ENCODE peak calls at places on chromosome 9, in nine cellular contexts. Q is astrocyte of the spinal cord; B is psoas muscle; D is AG09309; R is HFF-Myc; W is CD8-positive, alpha-beta T cell; A is adipocyte; N is ovary; P is kidney. G is an unnamed sample.

GRCh38 chr9:77215874-77216273 is 38.5 kb downstream of the VPS13A start:
- DNase-seq in B (no peak), W (no peak), P (no peak), N (no peak), Q (peak; percentile 19), R (no peak), A (peak; percentile 23), D (no peak), G (no peak)

GRCh38 chr9:83424831-83425230 is 113.4 kb downstream of the FRMD3 start:
- DNase-seq in W (no peak), A (no peak), B (no peak), P (no peak), D (no peak), N (no peak), R (no peak), Q (no peak), G (no peak)

GRCh38 chr9:129316281-129317030 is 138.4 kb upstream of the IER5L start:
- DNase-seq in W (no peak), D (no peak), R (no peak), Q (no peak), B (peak; percentile 32), N (no peak), P (peak; percentile 66), A (no peak), G (no peak)

GRCh38 chr9:21119093-21119770 is 22.4 kb downstream of the IFNW1 start:
- DNase-seq in N (no peak), A (peak; percentile 2), W (no peak), D (no peak), B (no peak), Q (no peak), P (no peak), R (no peak), G (no peak)

GRCh38 chr9:6305954-6306563 is 22.1 kb upstream of the TPD52L3 start:
- DNase-seq in P (no peak), Q (peak; percentile 44), N (no peak), A (peak; percentile 82), D (peak; percentile 0), B (no peak), R (no peak), W (no peak), G (no peak)

GRCh38 chr9:118595719-118596305 is 773.4 kb downstream of the BRINP1 start:
- DNase-seq in A (peak; percentile 53), Q (peak; percentile 58), W (no peak), N (no peak), P (no peak), R (no peak), D (no peak), B (no peak), G (peak; percentile 51)

GRCh38 chr9:116791314-116791713 is 104.2 kb downstream of the TRIM32 start:
- DNase-seq in Q (no peak), N (no peak), D (no peak), R (no peak), B (no peak), A (no peak), W (no peak), P (no peak), G (no peak)

GRCh38 chr9:6759114-6759977 is 1.6 kb downstream of the KDM4C start:
- DNase-seq in B (no peak), Q (peak; percentile 91), W (peak; percentile 21), N (peak; percentile 23), A (peak; percentile 88), D (peak; percentile 57), R (peak; percentile 81), P (no peak), G (no peak)

GRCh38 chr9:92094655-92095054 is 20.6 kb downstream of the SPTLC1 start:
- DNase-seq in A (no peak), B (no peak), W (no peak), Q (peak; percentile 5), D (no peak), N (no peak), P (no peak), R (no peak), G (no peak)

GRCh38 chr9:91207481-91207888 is 154.2 kb downstream of the AUH start:
- DNase-seq in N (no peak), W (no peak), Q (peak; percentile 69), B (no peak), A (peak; percentile 31), P (no peak), D (peak; percentile 40), R (no peak), G (no peak)

GRCh38 chr9:69027355-69028097 is 8.0 kb upstream of the FXN start:
- DNase-seq in R (peak; percentile 41), B (no peak), D (no peak), Q (peak; percentile 43), W (peak; percentile 35), A (peak; percentile 78), P (no peak), N (no peak), G (peak; percentile 41)

GRCh38 chr9:82419827-82420486 is 431.4 kb downstream of the SPATA31D1 start:
- DNase-seq in Q (no peak), W (no peak), P (no peak), A (no peak), D (no peak), R (no peak), N (no peak), B (no peak), G (no peak)

GRCh38 chr9:135181336-135181735 is 93.9 kb downstream of the OLFM1 start:
- DNase-seq in N (no peak), R (no peak), Q (no peak), D (no peak), A (no peak), B (no peak), P (no peak), W (no peak), G (no peak)

GRCh38 chr9:123568691-123569342 is 212.8 kb downstream of the CRB2 start:
- DNase-seq in R (peak; percentile 5), Q (peak; percentile 61), N (no peak), D (peak; percentile 76), P (no peak), A (peak; percentile 68), W (no peak), B (no peak), G (no peak)

GRCh38 chr9:96817973-96818372 is 36.3 kb downstream of the ZNF782 start:
- DNase-seq in W (no peak), Q (no peak), P (no peak), R (no peak), B (no peak), A (no peak), N (no peak), D (no peak), G (no peak)

GRCh38 chr9:20490246-20490834 is 132.0 kb downstream of the MLLT3 start:
- DNase-seq in W (no peak), A (no peak), P (no peak), N (no peak), D (no peak), Q (no peak), B (no peak), R (no peak), G (no peak)

DNA sequence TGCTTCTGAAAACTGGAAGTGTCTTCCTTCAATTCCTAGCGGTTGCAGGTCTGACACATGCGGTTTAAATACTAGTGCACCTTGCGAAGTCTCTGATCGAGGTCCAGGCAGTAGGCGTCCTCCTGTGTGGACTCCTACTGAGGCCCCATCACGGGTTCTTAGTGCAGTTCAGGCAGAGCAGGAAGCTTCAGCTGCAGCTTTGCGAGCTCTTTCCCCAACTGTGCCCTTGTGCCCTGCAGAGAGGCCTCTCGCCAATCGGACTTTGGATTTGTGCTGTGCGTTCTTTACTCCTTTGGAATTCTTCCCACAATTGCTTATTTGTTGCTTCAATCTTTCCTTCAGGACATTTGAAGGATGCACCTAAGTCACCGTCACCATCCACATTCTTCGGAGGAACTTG is 40.6 kb upstream of the FAM120AOS start:
- DNase-seq in R (no peak), W (no peak), D (no peak), A (no peak), Q (no peak), B (no peak), N (no peak), P (no peak), G (no peak)
- H3K4me3 ChIP-seq in R (no peak overlapping the region), W (no peak overlapping the region), D (no peak overlapping the region), A (no peak overlapping the region), Q (no peak overlapping the region), B (no peak overlapping the region), N (no peak overlapping the region), P (no peak overlapping the region), G (no peak overlapping the region)

GRCh38 chr9:120914953-120915352 is 11.6 kb downstream of the TRAF1 start:
- DNase-seq in W (no peak), A (no peak), P (no peak), R (no peak), N (no peak), B (no peak), D (no peak), Q (no peak), G (no peak)
- H3K4me3 ChIP-seq in W (no peak overlapping the region), A (no peak overlapping the region), P (no peak overlapping the region), R (no peak overlapping the region), N (no peak overlapping the region), B (no peak overlapping the region), D (no peak overlapping the region), Q (no peak overlapping the region), G (no peak overlapping the region)

DNA sequence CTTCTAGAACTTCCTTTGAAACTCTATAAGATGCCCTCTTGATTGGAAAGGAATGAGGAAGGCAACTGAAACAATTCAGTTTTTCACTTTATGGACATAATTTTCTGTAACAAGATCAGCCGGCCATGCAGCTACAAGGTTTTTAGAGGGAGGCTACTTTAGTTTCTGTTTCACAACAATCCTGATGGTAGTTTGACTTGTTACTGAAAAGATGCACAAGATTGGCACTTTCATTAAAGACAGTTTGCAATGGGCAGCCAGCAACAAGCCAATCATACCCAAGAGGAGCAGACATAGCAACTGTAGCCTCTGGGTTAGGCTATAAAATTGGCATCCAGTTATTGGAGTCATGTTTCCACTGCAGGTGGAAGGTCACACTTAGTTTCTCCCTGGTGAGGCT is 74.3 kb upstream of the TGFBR1 start:
- DNase-seq in W (no peak), P (no peak), R (no peak), B (no peak), A (no peak), Q (no peak), N (no peak), D (no peak), G (no peak)
- H3K4me3 ChIP-seq in W (no peak overlapping the region), P (no peak overlapping the region), R (no peak overlapping the region), B (no peak overlapping the region), A (peak overlapping the region; percentile 17), Q (no peak overlapping the region), N (no peak overlapping the region), D (no peak overlapping the region), G (no peak overlapping the region)

DNA sequence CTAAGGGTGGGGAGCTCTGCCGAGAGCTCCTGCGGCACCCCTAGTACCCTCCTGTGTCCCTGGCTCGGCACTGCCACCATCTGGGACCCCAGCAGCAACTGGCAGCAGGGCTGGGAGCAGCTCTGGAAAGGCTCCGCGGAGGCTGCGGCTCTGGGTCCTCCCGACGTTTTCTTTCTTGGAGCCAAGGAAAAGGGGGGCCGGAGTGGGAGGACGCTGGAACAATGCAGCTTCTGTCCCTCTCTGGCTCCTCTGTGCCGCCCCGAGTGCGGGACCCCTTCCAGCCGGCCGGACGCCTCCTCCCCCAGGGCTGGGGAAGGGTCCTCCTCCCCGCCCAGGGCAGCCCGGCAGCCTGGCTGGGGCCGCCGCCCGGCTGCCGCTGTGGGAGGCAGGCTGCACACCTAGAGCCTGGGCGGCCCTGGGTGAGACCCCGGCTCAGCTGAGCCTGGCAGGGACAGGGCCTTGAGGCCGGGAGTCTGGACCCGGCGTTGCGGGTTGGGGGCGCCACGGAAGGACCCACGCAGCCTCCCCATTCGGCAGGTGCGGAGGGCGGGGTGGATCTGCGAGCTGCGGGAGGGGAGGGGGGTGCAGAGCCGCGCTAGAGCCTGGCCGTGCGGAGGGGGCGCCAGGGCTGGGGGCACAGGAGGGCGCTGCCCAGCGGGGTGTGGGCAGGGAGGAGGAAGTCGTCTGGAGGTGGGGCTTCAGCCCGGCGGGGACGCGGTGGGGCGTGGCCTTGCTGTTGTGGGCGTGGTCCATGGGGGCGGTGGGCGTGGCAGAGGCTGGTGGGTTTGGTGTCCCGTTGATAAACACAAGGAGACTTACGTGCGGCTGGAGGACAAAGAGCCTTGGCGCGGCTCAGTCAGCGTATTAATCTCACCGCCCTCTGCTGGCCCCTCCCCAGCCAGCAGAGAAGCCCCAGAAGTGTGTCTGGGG is 15.1 kb downstream of the GPSM1 start:
- DNase-seq in P (peak; percentile 91), B (peak; percentile 77), W (peak; percentile 66), Q (peak; percentile 71), D (no peak), R (no peak), A (peak; percentile 54), N (peak; percentile 86), G (peak; percentile 57)
- H3K4me3 ChIP-seq in P (peak overlapping the region; percentile 12), B (peak overlapping the region; percentile 48), W (no peak overlapping the region), Q (no peak overlapping the region), D (no peak overlapping the region), R (no peak overlapping the region), A (no peak overlapping the region), N (peak overlapping the region; percentile 39), G (peak overlapping the region; percentile 61)

G was measured in dorsolateral prefrontal cortex.